ENCODE peak calls at places on chromosomes 1 and 21, in eight cellular contexts. D, O, B, Q, Y, W, E and U are unnamed samples.

GRCh38 chr1:19687414-19687813 is 22.7 kb downstream of the HTR6 start:
- DNase-seq in O (no peak), Y (no peak), D (no peak), W (no peak), Q (no peak), B (no peak), E (no peak), U (no peak)

GRCh38 chr1:201568258-201568657 is 29.3 kb downstream of the NAV1 start:
- DNase-seq in E (no peak), W (no peak), D (no peak), Y (no peak), Q (no peak), O (no peak), B (no peak), U (no peak)

GRCh38 chr1:117616356-117616755 is 10.5 kb downstream of the TENT5C start:
- DNase-seq in Q (no peak), O (no peak), D (no peak), E (no peak), Y (no peak), B (no peak), W (no peak), U (no peak)

GRCh38 chr1:150192012-150192411 is 42.3 kb downstream of the PLEKHO1 start:
- DNase-seq in Y (peak), B (no peak), O (peak), Q (peak), D (no peak), W (no peak), E (no peak), U (no peak)

GRCh38 chr21:14785679-14786078 is 239.6 kb upstream of the SAMSN1 start:
- DNase-seq in W (no peak), B (no peak), E (no peak), O (no peak), D (no peak), Y (no peak), Q (no peak), U (no peak)

GRCh38 chr1:211571998-211572397 is 7.0 kb downstream of the SLC30A1 start:
- DNase-seq in E (no peak), D (no peak), B (peak), Q (no peak), O (no peak), W (no peak), Y (no peak), U (no peak)

GRCh38 chr1:213603087-213603486 is 384.7 kb upstream of the PROX1 start:
- DNase-seq in O (no peak), Q (no peak), D (no peak), B (no peak), W (no peak), Y (no peak), E (no peak), U (no peak)

GRCh38 chr21:18913914-18914313 is 510.3 kb upstream of the TMPRSS15 start:
- DNase-seq in Y (no peak), Q (no peak), W (no peak), O (no peak), E (no peak), B (no peak), D (no peak), U (no peak)

GRCh38 chr1:169495050-169495740 is 9.5 kb upstream of the SLC19A2 start:
- DNase-seq in O (peak), Q (peak), E (no peak), B (no peak), Y (no peak), D (no peak), W (no peak), U (no peak)

GRCh38 chr1:18363436-18363835 is 117.3 kb upstream of the KLHDC7A start:
- DNase-seq in W (no peak), Y (no peak), O (no peak), E (no peak), B (no peak), D (no peak), Q (no peak), U (no peak)

GRCh38 chr1:27940297-27940696 is 5.5 kb downstream of the SMPDL3B start:
- DNase-seq in Q (peak), D (peak), W (peak), O (peak), B (peak), E (peak), Y (peak), U (peak)

GRCh38 chr1:241846375-241846774 is 1.6 kb upstream of the EXO1 start:
- DNase-seq in Y (no peak), O (no peak), B (no peak), Q (no peak), D (no peak), W (no peak), E (no peak), U (no peak)

GRCh38 chr1:226708342-226708780 is 30.7 kb downstream of the ITPKB start:
- DNase-seq in D (peak), W (no peak), E (no peak), Q (peak), O (peak), Y (peak), B (no peak), U (no peak)

GRCh38 chr1:69766431-69766830 is 198.7 kb downstream of the LRRC7 start:
- DNase-seq in B (no peak), O (peak), Y (no peak), E (no peak), W (no peak), D (no peak), Q (no peak), U (no peak)

GRCh38 chr1:4119516-4120220 is 219.6 kb upstream of the C1orf174 start:
- DNase-seq in Q (no peak), O (no peak), D (no peak), W (no peak), B (no peak), Y (no peak), E (no peak), U (no peak)

GRCh38 chr1:9062846-9063245 is 6.6 kb downstream of the SLC2A5 start:
- DNase-seq in Q (no peak), W (no peak), E (no peak), D (no peak), Y (no peak), O (no peak), B (no peak), U (no peak)

GRCh38 chr1:58266242-58266641 is 280.3 kb downstream of the OMA1 start:
- DNase-seq in O (no peak), E (no peak), B (no peak), W (no peak), D (no peak), Y (no peak), Q (no peak), U (no peak)

GRCh38 chr1:26701266-26701994 is 5.6 kb downstream of the ARID1A start:
- DNase-seq in W (no peak), Y (no peak), E (no peak), D (no peak), O (no peak), B (peak), Q (peak), U (no peak)